ENCODE peak calls at places on chromosome 5, in four cellular contexts. One of them, this sample, is unnamed.

GRCh38 chr5:378976-379742 is 57.6 kb downstream of the AHRR start:
- DNase-seq in fibroblast of pulmonary artery: no peak
- DNase-seq in heart left ventricle: no peak
- DNase-seq in HepG2: no peak
- DNase-seq in this sample: no peak

GRCh38 chr5:111548992-111549649 is 36.8 kb upstream of the STARD4 start:
- DNase-seq in fibroblast of pulmonary artery: no peak
- DNase-seq in heart left ventricle: no peak
- DNase-seq in HepG2: no peak
- DNase-seq in this sample: no peak

GRCh38 chr5:141881886-141882285 is 3.7 kb upstream of the PCDH1 start:
- DNase-seq in fibroblast of pulmonary artery: no peak
- DNase-seq in heart left ventricle: no peak
- DNase-seq in HepG2: no peak
- DNase-seq in this sample: no peak

GRCh38 chr5:177432143-177432904 is 5.8 kb downstream of the GRK6 start:
- DNase-seq in fibroblast of pulmonary artery: no peak
- DNase-seq in heart left ventricle: no peak
- DNase-seq in HepG2: no peak
- DNase-seq in this sample: peak; percentile 52

GRCh38 chr5:86806206-86806605 is 188.5 kb downstream of the COX7C start:
- DNase-seq in fibroblast of pulmonary artery: no peak
- DNase-seq in heart left ventricle: no peak
- DNase-seq in HepG2: peak; percentile 32
- DNase-seq in this sample: no peak

GRCh38 chr5:27652505-27652904 is 614.1 kb upstream of the CDH9 start:
- DNase-seq in fibroblast of pulmonary artery: no peak
- DNase-seq in heart left ventricle: no peak
- DNase-seq in HepG2: peak; percentile 17
- DNase-seq in this sample: no peak

GRCh38 chr5:180194410-180195345 is 14.3 kb downstream of the RASGEF1C start:
- DNase-seq in fibroblast of pulmonary artery: no peak
- DNase-seq in heart left ventricle: no peak
- DNase-seq in HepG2: no peak
- DNase-seq in this sample: no peak

GRCh38 chr5:38715671-38716070 is 130.1 kb upstream of the OSMR start:
- DNase-seq in fibroblast of pulmonary artery: peak; percentile 31
- DNase-seq in heart left ventricle: no peak
- DNase-seq in HepG2: peak; percentile 14
- DNase-seq in this sample: no peak

GRCh38 chr5:5644249-5644648 is 221.8 kb downstream of the ICE1 start:
- DNase-seq in fibroblast of pulmonary artery: no peak
- DNase-seq in heart left ventricle: no peak
- DNase-seq in HepG2: no peak
- DNase-seq in this sample: no peak

GRCh38 chr5:83277154-83277553 is 194.4 kb upstream of the VCAN start:
- DNase-seq in fibroblast of pulmonary artery: no peak
- DNase-seq in heart left ventricle: peak; percentile 23
- DNase-seq in HepG2: no peak
- DNase-seq in this sample: no peak

GRCh38 chr5:42993516-42994284 is 46.4 kb downstream of the ANXA2R start:
- DNase-seq in fibroblast of pulmonary artery: peak; percentile 93
- DNase-seq in heart left ventricle: peak; percentile 41
- DNase-seq in HepG2: no peak
- DNase-seq in this sample: no peak

GRCh38 chr5:60352992-60353391 is 347.0 kb downstream of the DEPDC1B start:
- DNase-seq in fibroblast of pulmonary artery: no peak
- DNase-seq in heart left ventricle: no peak
- DNase-seq in HepG2: no peak
- DNase-seq in this sample: no peak

GRCh38 chr5:8912106-8912505 is 633.8 kb downstream of the SEMA5A start:
- DNase-seq in fibroblast of pulmonary artery: no peak
- DNase-seq in heart left ventricle: no peak
- DNase-seq in HepG2: no peak
- DNase-seq in this sample: no peak

GRCh38 chr5:158819840-158820620 is 279.7 kb downstream of the EBF1 start:
- DNase-seq in fibroblast of pulmonary artery: peak; percentile 16
- DNase-seq in heart left ventricle: no peak
- DNase-seq in HepG2: no peak
- DNase-seq in this sample: peak; percentile 49

GRCh38 chr5:179833056-179833708 is 12.5 kb downstream of the SQSTM1 start:
- DNase-seq in fibroblast of pulmonary artery: no peak
- DNase-seq in heart left ventricle: no peak
- DNase-seq in HepG2: no peak
- DNase-seq in this sample: no peak

GRCh38 chr5:54517174-54517511 is 416 bp upstream of the SNX18 start:
- DNase-seq in fibroblast of pulmonary artery: no peak
- DNase-seq in heart left ventricle: no peak
- DNase-seq in HepG2: no peak
- DNase-seq in this sample: no peak

GRCh38 chr5:181152406-181152805 is 5.0 kb downstream of the OR2V2 start:
- DNase-seq in fibroblast of pulmonary artery: no peak
- DNase-seq in heart left ventricle: no peak
- DNase-seq in HepG2: peak; percentile 44
- DNase-seq in this sample: no peak

GRCh38 chr5:96548941-96549340 is 113.2 kb upstream of the CAST start:
- DNase-seq in fibroblast of pulmonary artery: peak; percentile 27
- DNase-seq in heart left ventricle: no peak
- DNase-seq in HepG2: no peak
- DNase-seq in this sample: no peak

GRCh38 chr5:132877938-132878337 is 4.5 kb downstream of the LEAP2 start:
- DNase-seq in fibroblast of pulmonary artery: peak; percentile 54
- DNase-seq in heart left ventricle: peak; percentile 55
- DNase-seq in HepG2: no peak
- DNase-seq in this sample: no peak

GRCh38 chr5:5473224-5473623 is 50.7 kb downstream of the ICE1 start:
- DNase-seq in fibroblast of pulmonary artery: peak; percentile 39
- DNase-seq in heart left ventricle: no peak
- DNase-seq in HepG2: no peak
- DNase-seq in this sample: no peak

GRCh38 chr5:138352722-138353549 is 451 bp downstream of the KDM3B start:
- DNase-seq in fibroblast of pulmonary artery: peak; percentile 58
- DNase-seq in heart left ventricle: peak; percentile 59
- DNase-seq in HepG2: peak; percentile 26
- DNase-seq in this sample: peak; percentile 82

GRCh38 chr5:115457574-115457973 is 87.0 kb downstream of the FEM1C start:
- DNase-seq in fibroblast of pulmonary artery: no peak
- DNase-seq in heart left ventricle: no peak
- DNase-seq in HepG2: no peak
- DNase-seq in this sample: no peak

GRCh38 chr5:75368391-75368790 is 31.4 kb downstream of the HMGCR start:
- DNase-seq in fibroblast of pulmonary artery: peak; percentile 61
- DNase-seq in heart left ventricle: no peak
- DNase-seq in HepG2: no peak
- DNase-seq in this sample: no peak

GRCh38 chr5:56264417-56265025 is 31.4 kb upstream of the ANKRD55 start:
- DNase-seq in fibroblast of pulmonary artery: peak; percentile 48
- DNase-seq in heart left ventricle: no peak
- DNase-seq in HepG2: peak; percentile 59
- DNase-seq in this sample: no peak

GRCh38 chr5:173228639-173229380 is 6.2 kb downstream of the NKX2-5 start:
- DNase-seq in fibroblast of pulmonary artery: no peak
- DNase-seq in heart left ventricle: no peak
- DNase-seq in HepG2: no peak
- DNase-seq in this sample: no peak

GRCh38 chr5:160297004-160297403 is 15.4 kb downstream of the CCNJL start:
- DNase-seq in fibroblast of pulmonary artery: no peak
- DNase-seq in heart left ventricle: no peak
- DNase-seq in HepG2: no peak
- DNase-seq in this sample: no peak

GRCh38 chr5:170697031-170697430 is 86.5 kb upstream of the GABRP start:
- DNase-seq in fibroblast of pulmonary artery: no peak
- DNase-seq in heart left ventricle: no peak
- DNase-seq in HepG2: no peak
- DNase-seq in this sample: no peak

GRCh38 chr5:149416977-149417713 is 38.1 kb upstream of the IL17B start:
- DNase-seq in fibroblast of pulmonary artery: no peak
- DNase-seq in heart left ventricle: no peak
- DNase-seq in HepG2: no peak
- DNase-seq in this sample: no peak

GRCh38 chr5:103120607-103121200 is 603 bp downstream of the PPIP5K2 start:
- DNase-seq in fibroblast of pulmonary artery: peak; percentile 16
- DNase-seq in heart left ventricle: no peak
- DNase-seq in HepG2: peak; percentile 1
- DNase-seq in this sample: no peak

GRCh38 chr5:134420326-134420725 is 8.6 kb upstream of the CDKN2AIPNL start:
- DNase-seq in fibroblast of pulmonary artery: peak; percentile 30
- DNase-seq in heart left ventricle: no peak
- DNase-seq in HepG2: no peak
- DNase-seq in this sample: no peak

GRCh38 chr5:151264113-151264512 is 11.1 kb downstream of the GM2A start:
- DNase-seq in fibroblast of pulmonary artery: peak; percentile 42
- DNase-seq in heart left ventricle: no peak
- DNase-seq in HepG2: no peak
- DNase-seq in this sample: no peak

GRCh38 chr5:89994266-89994665 is 415.3 kb downstream of the CETN3 start:
- DNase-seq in fibroblast of pulmonary artery: no peak
- DNase-seq in heart left ventricle: no peak
- DNase-seq in HepG2: no peak
- DNase-seq in this sample: no peak

GRCh38 chr5:142065273-142065672 is 43.3 kb upstream of the NDFIP1 start:
- DNase-seq in fibroblast of pulmonary artery: peak; percentile 52
- DNase-seq in heart left ventricle: no peak
- DNase-seq in HepG2: peak; percentile 54
- DNase-seq in this sample: no peak

GRCh38 chr5:150320048-150320555 is 17.4 kb upstream of the ARSI start:
- DNase-seq in fibroblast of pulmonary artery: peak; percentile 73
- DNase-seq in heart left ventricle: peak; percentile 54
- DNase-seq in HepG2: no peak
- DNase-seq in this sample: no peak

GRCh38 chr5:122559676-122560075 is 215.2 kb upstream of the SNX2 start:
- DNase-seq in fibroblast of pulmonary artery: peak; percentile 47
- DNase-seq in heart left ventricle: no peak
- DNase-seq in HepG2: no peak
- DNase-seq in this sample: no peak
- TF ChIP-seq CTCF in fibroblast of pulmonary artery: no peak
- TF ChIP-seq CTCF in heart left ventricle: no peak
- TF ChIP-seq CTCF in HepG2: no peak
- TF ChIP-seq CTCF in this sample: no peak

GRCh38 chr5:17951392-17952169 is 317.3 kb downstream of the TAF11L14 start:
- DNase-seq in fibroblast of pulmonary artery: no peak
- DNase-seq in heart left ventricle: no peak
- DNase-seq in HepG2: no peak
- DNase-seq in this sample: no peak
- TF ChIP-seq CTCF in fibroblast of pulmonary artery: no peak
- TF ChIP-seq CTCF in heart left ventricle: no peak
- TF ChIP-seq CTCF in HepG2: no peak
- TF ChIP-seq CTCF in this sample: no peak

GRCh38 chr5:29367176-29367833 is 1826.2 kb upstream of the CDH6 start:
- DNase-seq in fibroblast of pulmonary artery: no peak
- DNase-seq in heart left ventricle: no peak
- DNase-seq in HepG2: peak; percentile 12
- DNase-seq in this sample: no peak
- TF ChIP-seq CTCF in fibroblast of pulmonary artery: no peak
- TF ChIP-seq CTCF in heart left ventricle: no peak
- TF ChIP-seq CTCF in HepG2: peak; percentile 50
- TF ChIP-seq CTCF in this sample: no peak

DNA sequence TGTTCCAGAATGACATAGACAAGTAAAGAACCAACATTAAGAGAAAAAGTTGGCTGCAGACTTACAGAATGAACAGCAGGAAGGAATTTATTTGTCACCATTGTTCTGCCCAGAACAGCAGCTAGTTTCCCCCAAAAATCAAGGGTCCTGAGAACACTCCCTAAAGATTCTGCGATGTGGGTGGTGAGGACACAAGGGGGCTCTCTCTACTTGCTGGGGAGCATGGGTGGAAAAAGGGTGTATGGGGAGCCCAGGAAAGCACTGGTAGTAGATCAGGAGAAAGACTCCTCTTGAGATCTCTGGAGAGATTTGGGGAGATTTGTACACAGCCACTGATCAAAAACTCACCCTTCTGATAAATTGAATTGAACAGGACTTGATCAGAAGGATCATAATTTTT is 316.5 kb downstream of the KCTD16 start:
- DNase-seq in fibroblast of pulmonary artery: no peak
- DNase-seq in heart left ventricle: no peak
- DNase-seq in HepG2: no peak
- DNase-seq in this sample: no peak
- TF ChIP-seq CTCF in fibroblast of pulmonary artery: no peak
- TF ChIP-seq CTCF in heart left ventricle: no peak
- TF ChIP-seq CTCF in HepG2: peak; percentile 29
- TF ChIP-seq CTCF in this sample: no peak

DNA sequence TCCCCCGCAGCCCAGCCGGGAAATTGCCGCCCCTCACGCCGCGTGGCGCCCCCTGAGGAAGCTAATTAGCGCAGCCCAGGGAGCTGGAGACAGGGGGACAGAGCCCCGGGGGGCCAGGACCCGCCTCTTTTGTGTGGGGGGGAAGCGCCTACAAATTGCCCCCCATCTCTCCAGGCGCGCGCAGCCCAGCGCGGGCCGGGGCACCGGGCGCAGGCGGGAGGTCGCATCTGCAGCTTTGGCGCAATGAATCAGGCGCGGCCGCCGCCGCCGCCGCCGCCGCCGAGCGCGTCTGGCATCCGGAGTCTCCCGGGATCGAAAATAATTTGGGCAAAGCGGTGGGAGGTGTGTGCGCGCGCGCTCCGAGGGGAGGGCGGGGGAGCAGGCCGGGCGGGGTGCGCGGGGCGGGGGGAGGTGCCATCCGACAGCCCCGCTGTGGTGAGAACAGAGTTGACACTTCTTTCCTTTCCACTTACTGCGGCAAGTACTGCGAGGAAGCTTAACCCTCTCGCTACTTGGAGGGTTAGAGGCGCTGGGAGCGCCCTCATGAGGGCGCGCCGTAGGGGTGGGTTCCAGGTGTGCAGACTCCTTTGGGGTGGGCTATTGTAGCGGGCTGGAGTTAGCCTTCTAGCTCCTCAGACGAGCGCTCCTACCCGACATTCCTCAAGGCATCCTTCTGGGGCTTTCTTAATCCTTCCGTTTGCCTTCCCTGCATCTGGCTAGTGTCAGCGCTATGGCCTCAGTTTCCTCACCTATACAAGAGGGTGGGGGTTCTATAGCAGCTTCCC is 63.1 kb downstream of the CXXC5 start:
- DNase-seq in fibroblast of pulmonary artery: no peak
- DNase-seq in heart left ventricle: peak; percentile 51
- DNase-seq in HepG2: no peak
- DNase-seq in this sample: peak; percentile 76
- TF ChIP-seq CTCF in fibroblast of pulmonary artery: peak; percentile 19
- TF ChIP-seq CTCF in heart left ventricle: no peak
- TF ChIP-seq CTCF in HepG2: peak; percentile 47
- TF ChIP-seq CTCF in this sample: peak; percentile 46

GRCh38 chr5:33800221-33800950 is 91.4 kb downstream of the ADAMTS12 start:
- DNase-seq in fibroblast of pulmonary artery: peak; percentile 50
- DNase-seq in heart left ventricle: no peak
- DNase-seq in HepG2: no peak
- DNase-seq in this sample: no peak
- TF ChIP-seq CTCF in fibroblast of pulmonary artery: no peak
- TF ChIP-seq CTCF in heart left ventricle: no peak
- TF ChIP-seq CTCF in HepG2: no peak
- TF ChIP-seq CTCF in this sample: no peak

GRCh38 chr5:7897014-7897600 is 28.2 kb downstream of the MTRR start:
- DNase-seq in fibroblast of pulmonary artery: peak; percentile 20
- DNase-seq in heart left ventricle: no peak
- DNase-seq in HepG2: peak; percentile 21
- DNase-seq in this sample: no peak
- TF ChIP-seq CTCF in fibroblast of pulmonary artery: peak; percentile 8
- TF ChIP-seq CTCF in heart left ventricle: no peak
- TF ChIP-seq CTCF in HepG2: peak; percentile 36
- TF ChIP-seq CTCF in this sample: no peak